ENCODE peak calls at places on chromosomes 5 and 9, in four cellular contexts. I, B, J and K are unnamed samples.

GRCh38 chr5:149161026-149161687 is 19.9 kb downstream of the ABLIM3 start:
- DNase-seq in I (no peak), B (no peak), J (no peak), K (no peak)

GRCh38 chr5:100004969-100005368 is 530.2 kb upstream of the FAM174A start:
- DNase-seq in I (no peak), B (no peak), J (no peak), K (no peak)

GRCh38 chr5:84249918-84250635 is 134.6 kb downstream of the EDIL3 start:
- DNase-seq in I (peak; percentile 56), B (peak; percentile 79), J (no peak), K (no peak)

GRCh38 chr5:177317959-177318377 is 6.3 kb upstream of the MXD3 start:
- DNase-seq in I (peak; percentile 80), B (peak; percentile 80), J (peak; percentile 87), K (peak; percentile 80)

GRCh38 chr9:69149321-69149807 is 24.7 kb upstream of the TJP2 start:
- DNase-seq in I (peak; percentile 66), B (peak; percentile 87), J (peak; percentile 35), K (peak; percentile 30)

GRCh38 chr5:135472141-135472540 is 20.0 kb upstream of the TIFAB start:
- DNase-seq in I (no peak), B (no peak), J (no peak), K (no peak)

GRCh38 chr5:119070578-119070827 is 384 bp upstream of the DMXL1 start:
- DNase-seq in I (no peak), B (no peak), J (no peak), K (no peak)

GRCh38 chr5:101390317-101390908 is 487.3 kb upstream of the ST8SIA4 start:
- DNase-seq in I (peak; percentile 93), B (peak; percentile 45), J (no peak), K (peak; percentile 31)

GRCh38 chr5:138303365-138303764 is 28.2 kb downstream of the CDC25C start:
- DNase-seq in I (no peak), B (peak; percentile 68), J (no peak), K (no peak)

GRCh38 chr5:7856855-7857254 is 5.9 kb upstream of the CFAP90 start:
- DNase-seq in I (peak; percentile 77), B (peak; percentile 28), J (peak; percentile 56), K (peak; percentile 68)

GRCh38 chr9:136328622-136329041 is 1.3 kb downstream of the GPSM1 start:
- DNase-seq in I (no peak), B (peak; percentile 36), J (no peak), K (no peak)

GRCh38 chr9:6034954-6035353 is 19.5 kb upstream of the RANBP6 start:
- DNase-seq in I (no peak), B (no peak), J (no peak), K (no peak)
- H3K23ac ChIP-seq in I (no peak overlapping the region), B (no peak overlapping the region), J (no peak overlapping the region), K (no peak overlapping the region)

DNA sequence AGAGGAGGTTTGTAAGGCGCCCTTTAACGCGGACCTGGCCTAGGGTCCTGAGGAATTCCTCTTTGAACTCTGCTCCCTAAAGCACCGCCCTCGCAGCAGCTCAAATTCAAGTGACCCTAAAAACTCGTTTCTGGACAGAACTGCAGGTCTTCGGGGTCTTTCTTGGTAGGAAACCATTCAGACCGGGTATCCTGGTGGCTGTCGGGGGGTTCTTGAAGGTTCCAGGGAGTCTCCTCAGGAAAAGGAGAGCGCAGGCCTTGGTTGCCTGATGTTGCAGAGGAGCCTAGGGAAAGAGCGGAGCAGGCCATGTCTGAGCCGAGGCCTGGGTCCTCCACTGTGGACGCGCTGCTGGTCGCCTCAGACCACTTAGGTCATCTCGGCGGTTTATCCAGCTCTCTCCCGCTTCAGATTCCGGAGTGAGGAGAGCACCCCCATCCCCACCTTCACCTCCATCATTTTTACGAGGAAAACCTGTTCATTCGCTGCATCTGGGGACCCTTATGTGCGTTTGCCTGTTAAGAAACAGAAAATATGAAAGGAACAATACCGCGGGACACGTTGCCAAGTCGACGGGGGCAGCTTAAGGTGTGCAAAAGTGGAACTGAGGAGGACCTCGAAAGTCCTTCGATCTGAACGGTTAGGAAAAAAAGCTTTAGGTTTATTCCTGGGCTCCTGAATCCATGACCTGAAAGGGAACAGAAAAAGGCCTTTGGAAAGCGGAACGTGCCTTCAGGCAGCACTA is 299.4 kb downstream of the PARP8 start:
- DNase-seq in I (peak; percentile 46), B (no peak), J (peak; percentile 59), K (peak; percentile 52)
- H2BK5ac ChIP-seq in I (no peak overlapping the region), B (no peak overlapping the region), J (no peak overlapping the region), K (no peak overlapping the region)

GRCh38 chr9:116453785-116454184 is 233.3 kb upstream of the TRIM32 start:
- DNase-seq in I (no peak), B (no peak), J (no peak), K (no peak)

GRCh38 chr9:116451500-116451899 is 235.6 kb upstream of the TRIM32 start:
- DNase-seq in I (no peak), B (no peak), J (no peak), K (no peak)

GRCh38 chr9:116450378-116451139 is 236.5 kb upstream of the TRIM32 start:
- DNase-seq in I (peak; percentile 68), B (peak; percentile 75), J (no peak), K (no peak)

GRCh38 chr9:116452227-116452626 is 234.9 kb upstream of the TRIM32 start:
- DNase-seq in I (no peak), B (no peak), J (no peak), K (no peak)

DNA sequence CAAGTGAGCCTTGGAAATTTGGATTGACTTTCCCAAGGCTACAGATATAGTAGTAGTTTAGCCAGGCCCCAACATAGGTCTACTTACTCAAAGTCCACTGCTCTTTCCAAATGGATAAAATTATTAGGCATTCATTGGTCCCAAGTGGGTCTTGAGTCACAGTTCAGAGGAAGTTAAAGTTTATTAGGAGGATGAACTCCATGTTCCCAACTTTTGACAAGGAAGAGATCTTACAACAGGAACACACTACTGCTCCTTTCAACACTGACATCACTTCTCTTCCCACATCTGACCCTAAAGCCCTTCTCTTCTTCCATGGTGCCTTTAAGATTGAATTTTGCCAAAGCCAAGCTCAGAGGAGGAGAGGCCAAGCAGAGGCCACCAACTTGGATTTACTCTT is 234.5 kb upstream of the TRIM32 start:
- DNase-seq in I (no peak), B (no peak), J (no peak), K (no peak)
- H3K56ac ChIP-seq in I (no peak overlapping the region), B (no peak overlapping the region), J (no peak overlapping the region), K (no peak overlapping the region)

GRCh38 chr9:128947423-128948310 is at the start of the genes DOLK and NUP188:
- DNase-seq in I (peak; percentile 95), B (peak; percentile 89), J (peak; percentile 100), K (peak; percentile 92)

GRCh38 chr9:128946544-128946943 is 859 bp downstream of the DOLK start:
- DNase-seq in I (no peak), B (no peak), J (no peak), K (no peak)

GRCh38 chr9:128946945-128947422 is 419 bp downstream of the DOLK start:
- DNase-seq in I (peak; percentile 29), B (peak; percentile 11), J (no peak), K (no peak)

GRCh38 chr9:128943832-128944620 is 3.4 kb downstream of the DOLK start:
- DNase-seq in I (no peak), B (no peak), J (no peak), K (no peak)

GRCh38 chr9:128945798-128946501 is 1.5 kb downstream of the DOLK start:
- DNase-seq in I (no peak), B (no peak), J (no peak), K (no peak)
- H3K23ac ChIP-seq in I (no peak overlapping the region), B (no peak overlapping the region), J (no peak overlapping the region), K (no peak overlapping the region)

GRCh38 chr9:86500031-86500430 is 145.8 kb upstream of the TUT7 start:
- DNase-seq in I (no peak), B (peak; percentile 13), J (no peak), K (no peak)
- H2BK5ac ChIP-seq in I (no peak overlapping the region), B (peak overlapping the region; percentile 96), J (no peak overlapping the region), K (no peak overlapping the region)

GRCh38 chr5:61304611-61305369 is 27.3 kb upstream of the ZSWIM6 start:
- DNase-seq in I (peak; percentile 59), B (peak; percentile 94), J (no peak), K (no peak)
- H3K56ac ChIP-seq in I (no peak overlapping the region), B (peak overlapping the region; percentile 22), J (no peak overlapping the region), K (no peak overlapping the region)